ENCODE peak calls at places on chromosomes 5 and 9, in four cellular contexts. One of them, this sample, is unnamed.

GRCh38 chr5:107324071-107324470 is 346.7 kb downstream of the EFNA5 start:
- DNase-seq in astrocyte of the spinal cord: peak; percentile 15
- DNase-seq in esophagus squamous epithelium: no peak
- DNase-seq in tibial artery: no peak
- DNase-seq in this sample: no peak

GRCh38 chr5:31366941-31367340 is 165.0 kb downstream of the DROSHA start:
- DNase-seq in astrocyte of the spinal cord: peak; percentile 39
- DNase-seq in esophagus squamous epithelium: no peak
- DNase-seq in tibial artery: no peak
- DNase-seq in this sample: peak; percentile 14

GRCh38 chr5:15774632-15775031 is 274.7 kb downstream of the FBXL7 start:
- DNase-seq in astrocyte of the spinal cord: no peak
- DNase-seq in esophagus squamous epithelium: no peak
- DNase-seq in tibial artery: no peak
- DNase-seq in this sample: no peak

GRCh38 chr5:7763621-7764072 is 87.3 kb downstream of the CFAP90 start:
- DNase-seq in astrocyte of the spinal cord: no peak
- DNase-seq in esophagus squamous epithelium: no peak
- DNase-seq in tibial artery: no peak
- DNase-seq in this sample: no peak

GRCh38 chr9:19517202-19517942 is 108.6 kb downstream of the ACER2 start:
- DNase-seq in astrocyte of the spinal cord: no peak
- DNase-seq in esophagus squamous epithelium: no peak
- DNase-seq in tibial artery: no peak
- DNase-seq in this sample: peak; percentile 10

GRCh38 chr9:34984049-34984448 is 5.5 kb upstream of the DNAJB5 start:
- DNase-seq in astrocyte of the spinal cord: peak; percentile 40
- DNase-seq in esophagus squamous epithelium: no peak
- DNase-seq in tibial artery: no peak
- DNase-seq in this sample: peak; percentile 55

GRCh38 chr9:130869250-130869649 is 27.4 kb downstream of the QRFP start:
- DNase-seq in astrocyte of the spinal cord: peak; percentile 55
- DNase-seq in esophagus squamous epithelium: no peak
- DNase-seq in tibial artery: no peak
- DNase-seq in this sample: peak; percentile 84

GRCh38 chr5:35094966-35095365 is 47.2 kb upstream of the AGXT2 start:
- DNase-seq in astrocyte of the spinal cord: no peak
- DNase-seq in esophagus squamous epithelium: no peak
- DNase-seq in tibial artery: no peak
- DNase-seq in this sample: no peak

GRCh38 chr9:35287986-35288515 is 126.2 kb downstream of the UNC13B start:
- DNase-seq in astrocyte of the spinal cord: no peak
- DNase-seq in esophagus squamous epithelium: no peak
- DNase-seq in tibial artery: no peak
- DNase-seq in this sample: no peak

GRCh38 chr5:135591277-135591676 is 12.5 kb upstream of the CXCL14 start:
- DNase-seq in astrocyte of the spinal cord: no peak
- DNase-seq in esophagus squamous epithelium: no peak
- DNase-seq in tibial artery: no peak
- DNase-seq in this sample: no peak

GRCh38 chr5:44542470-44542869 is 153.2 kb upstream of the FGF10 start:
- DNase-seq in astrocyte of the spinal cord: no peak
- DNase-seq in esophagus squamous epithelium: no peak
- DNase-seq in tibial artery: no peak
- DNase-seq in this sample: no peak

GRCh38 chr9:106828965-106829364 is 34.0 kb upstream of the ZNF462 start:
- DNase-seq in astrocyte of the spinal cord: no peak
- DNase-seq in esophagus squamous epithelium: no peak
- DNase-seq in tibial artery: no peak
- DNase-seq in this sample: no peak

GRCh38 chr9:133171161-133171955 is 7.6 kb upstream of the GBGT1 start:
- DNase-seq in astrocyte of the spinal cord: no peak
- DNase-seq in esophagus squamous epithelium: no peak
- DNase-seq in tibial artery: no peak
- DNase-seq in this sample: no peak

GRCh38 chr5:43288269-43288831 is 24.9 kb downstream of the HMGCS1 start:
- DNase-seq in astrocyte of the spinal cord: no peak
- DNase-seq in esophagus squamous epithelium: no peak
- DNase-seq in tibial artery: no peak
- DNase-seq in this sample: no peak

GRCh38 chr5:135341021-135341666 is 57.9 kb downstream of the MACROH2A1 start:
- DNase-seq in astrocyte of the spinal cord: no peak
- DNase-seq in esophagus squamous epithelium: no peak
- DNase-seq in tibial artery: no peak
- DNase-seq in this sample: no peak

GRCh38 chr5:139474815-139475791 is 4.3 kb downstream of the SMIM33 start:
- DNase-seq in astrocyte of the spinal cord: peak; percentile 67
- DNase-seq in esophagus squamous epithelium: no peak
- DNase-seq in tibial artery: peak; percentile 42
- DNase-seq in this sample: peak; percentile 89

DNA sequence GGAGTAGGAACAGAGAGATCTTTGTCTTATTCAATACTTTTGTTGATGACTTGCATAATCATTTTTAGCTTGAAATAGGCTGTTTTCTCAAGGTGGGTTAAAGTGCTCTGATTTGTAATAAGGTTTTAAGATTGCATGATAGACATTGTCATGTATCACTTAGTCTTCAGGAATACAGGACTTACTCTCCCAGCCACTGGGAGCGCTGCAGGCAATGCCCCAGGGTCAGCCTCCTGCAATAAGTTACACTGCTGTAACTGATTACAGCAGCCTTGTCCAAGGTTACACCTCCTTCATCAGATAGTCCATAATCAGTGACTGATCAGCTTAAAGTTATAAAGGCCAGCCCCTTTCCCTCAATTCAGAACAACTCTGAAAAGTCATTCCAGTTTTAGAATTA is 218.6 kb downstream of the ESM1 start:
- DNase-seq in astrocyte of the spinal cord: no peak
- DNase-seq in esophagus squamous epithelium: no peak
- DNase-seq in tibial artery: no peak
- DNase-seq in this sample: no peak
- TF ChIP-seq CTCF in astrocyte of the spinal cord: no peak
- TF ChIP-seq CTCF in esophagus squamous epithelium: no peak
- TF ChIP-seq CTCF in tibial artery: no peak
- TF ChIP-seq CTCF in this sample: no peak

DNA sequence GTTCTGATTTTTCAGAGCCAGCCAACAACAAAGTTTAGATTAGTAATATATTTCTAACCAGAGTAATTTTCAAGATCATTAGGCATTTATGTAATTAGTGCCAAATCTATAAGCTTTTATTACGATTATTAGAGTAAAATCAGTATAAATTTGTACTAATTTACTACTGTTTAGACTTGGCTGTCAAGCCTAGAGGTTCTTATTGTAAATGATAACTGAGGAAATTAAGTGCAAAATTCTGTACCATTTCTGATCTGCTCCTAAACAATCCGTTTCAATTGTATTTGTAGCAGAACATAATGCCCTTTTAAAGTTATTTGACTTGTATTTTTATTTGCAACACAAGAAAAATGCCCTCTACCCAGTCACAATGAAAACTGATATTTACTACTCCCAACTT is 1.1 kb upstream of the OTP start:
- DNase-seq in astrocyte of the spinal cord: no peak
- DNase-seq in esophagus squamous epithelium: no peak
- DNase-seq in tibial artery: no peak
- DNase-seq in this sample: no peak
- H3K4me3 ChIP-seq in astrocyte of the spinal cord: no peak overlapping the region
- H3K4me3 ChIP-seq in esophagus squamous epithelium: no peak overlapping the region
- H3K4me3 ChIP-seq in tibial artery: no peak overlapping the region
- H3K4me3 ChIP-seq in this sample: no peak overlapping the region

GRCh38 chr5:171521219-171521633 is 101.8 kb downstream of the FGF18 start:
- DNase-seq in astrocyte of the spinal cord: peak; percentile 91
- DNase-seq in esophagus squamous epithelium: no peak
- DNase-seq in tibial artery: peak; percentile 67
- DNase-seq in this sample: peak; percentile 84
- TF ChIP-seq CTCF in astrocyte of the spinal cord: no peak
- TF ChIP-seq CTCF in esophagus squamous epithelium: no peak
- TF ChIP-seq CTCF in tibial artery: peak; percentile 30
- TF ChIP-seq CTCF in this sample: peak; percentile 11

GRCh38 chr9:100014846-100015245 is 84.0 kb downstream of the ERP44 start:
- DNase-seq in astrocyte of the spinal cord: no peak
- DNase-seq in esophagus squamous epithelium: no peak
- DNase-seq in tibial artery: no peak
- DNase-seq in this sample: no peak

GRCh38 chr9:100013573-100013972 is 85.2 kb downstream of the ERP44 start:
- DNase-seq in astrocyte of the spinal cord: no peak
- DNase-seq in esophagus squamous epithelium: no peak
- DNase-seq in tibial artery: no peak
- DNase-seq in this sample: no peak

GRCh38 chr9:100020121-100020780 is 78.5 kb downstream of the ERP44 start:
- DNase-seq in astrocyte of the spinal cord: peak; percentile 50
- DNase-seq in esophagus squamous epithelium: no peak
- DNase-seq in tibial artery: no peak
- DNase-seq in this sample: peak; percentile 17

DNA sequence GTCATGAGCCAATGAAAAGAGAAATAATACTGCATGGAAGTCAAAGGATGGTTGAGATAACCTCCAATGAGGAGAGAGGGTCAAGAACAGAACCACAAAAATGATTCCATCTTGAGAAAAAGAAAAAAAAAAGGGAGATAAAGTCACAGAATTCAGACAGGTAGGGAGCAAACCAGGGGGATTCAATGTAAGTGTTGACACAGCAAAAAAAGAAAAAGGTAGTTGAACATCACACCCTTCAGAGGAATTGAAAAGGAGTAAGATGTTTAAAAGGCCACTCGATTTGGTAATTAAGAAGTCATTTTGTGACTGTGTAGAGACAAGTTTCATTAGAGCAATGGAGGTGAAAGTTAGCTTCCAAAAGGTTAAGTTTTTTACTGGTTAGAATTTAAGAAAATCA is 79.3 kb downstream of the ERP44 start:
- DNase-seq in astrocyte of the spinal cord: no peak
- DNase-seq in esophagus squamous epithelium: no peak
- DNase-seq in tibial artery: no peak
- DNase-seq in this sample: no peak
- H3K4me3 ChIP-seq in astrocyte of the spinal cord: no peak overlapping the region
- H3K4me3 ChIP-seq in esophagus squamous epithelium: no peak overlapping the region
- H3K4me3 ChIP-seq in tibial artery: no peak overlapping the region
- H3K4me3 ChIP-seq in this sample: no peak overlapping the region

GRCh38 chr9:17793713-17794622 is 215.1 kb downstream of the SH3GL2 start:
- DNase-seq in astrocyte of the spinal cord: no peak
- DNase-seq in esophagus squamous epithelium: no peak
- DNase-seq in tibial artery: no peak
- DNase-seq in this sample: peak; percentile 17
- TF ChIP-seq CTCF in astrocyte of the spinal cord: no peak
- TF ChIP-seq CTCF in esophagus squamous epithelium: no peak
- TF ChIP-seq CTCF in tibial artery: no peak
- TF ChIP-seq CTCF in this sample: peak; percentile 20

This sample was measured in fibroblast of pulmonary artery.